ENCODE peak calls at places on chromosomes 2 and 18, in nine cellular contexts. W, R, O, Z, C, A, X, K and I are unnamed samples. For H3K4me1, the result is how much of the 10 kb centered on the place peaks cover.

GRCh38 chr2:9112079-9112721 is 94.4 kb upstream of the ASAP2 start:
- DNase-seq in W (no peak), R (no peak), O (no peak), Z (peak), C (no peak), A (no peak), X (no peak), K (peak), I (no peak)

GRCh38 chr18:68679531-68679930 is 35.4 kb downstream of the TMX3 start:
- DNase-seq in W (no peak), R (no peak), O (no peak), Z (no peak), C (no peak), A (no peak), X (no peak), K (no peak), I (no peak)

GRCh38 chr2:233584210-233584609 is 17.6 kb upstream of the USP40 start:
- DNase-seq in W (no peak), R (no peak), O (no peak), Z (no peak), C (no peak), A (no peak), X (no peak), K (no peak), I (no peak)

GRCh38 chr2:62881162-62881795 is 169.4 kb upstream of the OTX1 start:
- DNase-seq in W (no peak), R (no peak), O (no peak), Z (no peak), C (no peak), A (no peak), X (no peak), K (no peak), I (no peak)

GRCh38 chr2:147515213-147515612 is 329.6 kb upstream of the ACVR2A start:
- DNase-seq in W (peak), R (no peak), O (no peak), Z (no peak), C (no peak), A (no peak), X (no peak), K (no peak), I (no peak)

GRCh38 chr18:56097561-56098095 is 509.6 kb upstream of the TCF4 start:
- DNase-seq in W (no peak), R (no peak), O (no peak), Z (no peak), C (no peak), A (no peak), X (no peak), K (no peak), I (no peak)

GRCh38 chr2:113755690-113756063 is 765 bp downstream of the SLC35F5 start:
- DNase-seq in W (peak), R (no peak), O (no peak), Z (no peak), C (no peak), A (no peak), X (no peak), K (no peak), I (no peak)

GRCh38 chr2:128440087-128440665 is 121.5 kb upstream of the HS6ST1 start:
- DNase-seq in W (no peak), R (no peak), O (no peak), Z (no peak), C (no peak), A (peak), X (peak), K (peak), I (no peak)

GRCh38 chr18:80109676-80110078 is 615 bp downstream of the ADNP2 start:
- DNase-seq in W (peak), R (no peak), O (no peak), Z (no peak), C (peak), A (peak), X (peak), K (peak), I (peak)

GRCh38 chr2:168178520-168178919 is 68.9 kb downstream of the STK39 start:
- DNase-seq in W (no peak), R (no peak), O (no peak), Z (no peak), C (no peak), A (no peak), X (no peak), K (no peak), I (no peak)

GRCh38 chr2:200590090-200590489 is 4.3 kb downstream of the AOX1 start:
- DNase-seq in W (no peak), R (peak), O (no peak), Z (no peak), C (no peak), A (no peak), X (no peak), K (no peak), I (peak)

GRCh38 chr2:10680214-10680613 is 9.6 kb downstream of the NOL10 start:
- DNase-seq in W (no peak), R (no peak), O (no peak), Z (no peak), C (no peak), A (no peak), X (no peak), K (no peak), I (no peak)

GRCh38 chr2:231181848-231182247 is 16.6 kb upstream of the ARMC9 start:
- DNase-seq in W (peak), R (no peak), O (no peak), Z (peak), C (peak), A (no peak), X (no peak), K (peak), I (peak)

GRCh38 chr2:235358981-235359471 is 134.8 kb upstream of the AGAP1 start:
- DNase-seq in W (no peak), R (no peak), O (no peak), Z (no peak), C (no peak), A (no peak), X (no peak), K (no peak), I (no peak)

GRCh38 chr2:24825883-24826800 is 32.9 kb downstream of the CENPO start:
- DNase-seq in W (no peak), R (no peak), O (no peak), Z (no peak), C (no peak), A (peak), X (peak), K (peak), I (peak)

GRCh38 chr2:233803292-233803911 is 25.3 kb downstream of the MROH2A start:
- DNase-seq in W (peak), R (no peak), O (no peak), Z (no peak), C (no peak), A (peak), X (no peak), K (peak), I (no peak)

GRCh38 chr18:48827321-48828200 is 123.2 kb downstream of the SMAD7 start:
- DNase-seq in W (no peak), R (no peak), O (no peak), Z (no peak), C (peak), A (peak), X (peak), K (peak), I (peak)

GRCh38 chr2:73993799-73994543 is 9.3 kb downstream of the TET3 start:
- DNase-seq in W (no peak), R (no peak), O (no peak), Z (no peak), C (no peak), A (no peak), X (no peak), K (no peak), I (no peak)

GRCh38 chr2:209666296-209666695 is 105.3 kb upstream of the UNC80 start:
- DNase-seq in W (no peak), R (no peak), O (no peak), Z (no peak), C (no peak), A (no peak), X (no peak), K (no peak), I (no peak)

GRCh38 chr2:39902103-39902502 is 123.0 kb upstream of the THUMPD2 start:
- DNase-seq in W (no peak), R (no peak), O (no peak), Z (no peak), C (no peak), A (no peak), X (no peak), K (no peak), I (no peak)

GRCh38 chr2:106193491-106193976 is 567 bp downstream of the UXS1 start:
- DNase-seq in W (peak), R (no peak), O (no peak), Z (no peak), C (peak), A (peak), X (no peak), K (peak), I (peak)

GRCh38 chr2:119475225-119475856 is 43.7 kb downstream of the TMEM37 start:
- DNase-seq in W (peak), R (no peak), O (no peak), Z (no peak), C (no peak), A (peak), X (peak), K (peak), I (no peak)

GRCh38 chr2:228657807-228658402 is 476.4 kb upstream of the SPHKAP start:
- DNase-seq in W (no peak), R (no peak), O (no peak), Z (no peak), C (no peak), A (no peak), X (no peak), K (no peak), I (no peak)

GRCh38 chr18:50559750-50560680 is at the start of gene MAPK4:
- DNase-seq in W (peak), R (no peak), O (no peak), Z (no peak), C (peak), A (peak), X (peak), K (peak), I (peak)

GRCh38 chr2:190979906-190980629 is 33.9 kb downstream of the STAT1 start:
- DNase-seq in W (peak), R (no peak), O (no peak), Z (no peak), C (peak), A (no peak), X (no peak), K (peak), I (peak)

DNA sequence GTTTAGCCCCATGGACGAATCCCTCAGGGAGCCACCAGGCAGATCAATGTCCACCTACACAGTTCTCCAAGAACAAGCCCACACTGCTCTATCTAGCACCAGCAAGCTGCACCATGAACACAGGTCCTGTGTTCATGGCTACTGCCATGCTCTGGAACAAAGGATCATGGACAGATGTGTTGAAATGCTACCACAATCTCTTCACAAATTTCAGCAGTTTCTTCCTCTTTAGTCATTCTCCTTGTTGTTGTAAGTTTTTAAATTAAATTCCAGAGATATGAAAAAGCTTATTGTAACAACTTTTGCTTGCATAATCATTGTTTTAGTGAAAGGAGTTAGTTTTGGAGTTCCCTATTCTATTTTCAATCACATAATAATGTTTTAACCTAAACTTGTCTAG is 17.3 kb upstream of the NAPG start:
- DNase-seq in W (no peak), R (no peak), O (no peak), Z (no peak), C (no peak), A (no peak), X (no peak), K (no peak), I (no peak)
- H3K4me1 ChIP-seq in W (under half), R (under half), O (under half), Z (under half), C (under half), A (under half), X (under half), K (under half), I (under half)

GRCh38 chr18:10055125-10055750 is 141.4 kb downstream of the VAPA start:
- DNase-seq in W (no peak), R (no peak), O (no peak), Z (no peak), C (no peak), A (no peak), X (no peak), K (no peak), I (no peak)
- H3K4me1 ChIP-seq in W (under half), R (under half), O (under half), Z (under half), C (under half), A (under half), X (under half), K (under half), I (under half)

GRCh38 chr2:85250045-85250444 is 77.7 kb downstream of the TGOLN2 start:
- DNase-seq in W (no peak), R (no peak), O (no peak), Z (no peak), C (no peak), A (no peak), X (no peak), K (no peak), I (no peak)
- H3K4me1 ChIP-seq in W (under half), R (under half), O (under half), Z (half or more), C (under half), A (half or more), X (half or more), K (under half), I (under half)

DNA sequence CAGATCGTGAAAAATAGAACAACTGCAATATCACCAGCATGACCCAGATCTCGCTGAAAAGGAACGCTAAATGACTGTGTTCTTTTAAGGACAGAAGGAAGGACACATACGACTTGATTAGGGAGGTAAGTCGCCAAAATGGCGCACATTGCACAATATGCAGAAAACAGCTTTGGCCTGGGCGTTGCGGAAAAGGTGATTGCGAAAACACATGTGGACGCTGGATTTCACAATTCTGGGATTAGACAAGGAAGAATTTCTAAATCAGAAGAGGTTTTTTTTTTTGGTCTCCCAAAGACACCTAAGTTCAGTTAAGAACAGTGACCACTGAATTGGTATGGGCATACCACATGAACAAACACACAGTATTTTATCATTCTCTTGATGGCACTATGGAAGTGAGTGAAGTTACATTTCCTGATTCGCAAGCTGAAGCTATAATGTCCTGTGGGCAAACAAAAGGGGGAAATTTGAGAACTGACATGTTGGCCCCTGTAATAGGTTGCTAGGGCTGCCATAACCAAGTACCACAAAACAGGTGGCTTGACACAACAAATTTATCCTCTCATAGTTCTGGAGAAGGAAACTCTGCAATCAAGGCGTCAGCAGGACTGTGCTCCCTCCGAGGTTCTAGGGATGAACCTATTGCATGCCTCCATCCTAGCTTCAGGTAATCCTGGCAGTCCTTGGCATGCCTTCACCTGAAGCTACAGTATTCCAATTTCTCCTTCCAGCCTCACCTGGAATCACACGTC is 25.8 kb upstream of the ERICH2 start:
- DNase-seq in W (no peak), R (no peak), O (no peak), Z (no peak), C (no peak), A (no peak), X (no peak), K (no peak), I (no peak)
- H3K4me1 ChIP-seq in W (under half), R (under half), O (under half), Z (under half), C (under half), A (under half), X (under half), K (under half), I (under half)

DNA sequence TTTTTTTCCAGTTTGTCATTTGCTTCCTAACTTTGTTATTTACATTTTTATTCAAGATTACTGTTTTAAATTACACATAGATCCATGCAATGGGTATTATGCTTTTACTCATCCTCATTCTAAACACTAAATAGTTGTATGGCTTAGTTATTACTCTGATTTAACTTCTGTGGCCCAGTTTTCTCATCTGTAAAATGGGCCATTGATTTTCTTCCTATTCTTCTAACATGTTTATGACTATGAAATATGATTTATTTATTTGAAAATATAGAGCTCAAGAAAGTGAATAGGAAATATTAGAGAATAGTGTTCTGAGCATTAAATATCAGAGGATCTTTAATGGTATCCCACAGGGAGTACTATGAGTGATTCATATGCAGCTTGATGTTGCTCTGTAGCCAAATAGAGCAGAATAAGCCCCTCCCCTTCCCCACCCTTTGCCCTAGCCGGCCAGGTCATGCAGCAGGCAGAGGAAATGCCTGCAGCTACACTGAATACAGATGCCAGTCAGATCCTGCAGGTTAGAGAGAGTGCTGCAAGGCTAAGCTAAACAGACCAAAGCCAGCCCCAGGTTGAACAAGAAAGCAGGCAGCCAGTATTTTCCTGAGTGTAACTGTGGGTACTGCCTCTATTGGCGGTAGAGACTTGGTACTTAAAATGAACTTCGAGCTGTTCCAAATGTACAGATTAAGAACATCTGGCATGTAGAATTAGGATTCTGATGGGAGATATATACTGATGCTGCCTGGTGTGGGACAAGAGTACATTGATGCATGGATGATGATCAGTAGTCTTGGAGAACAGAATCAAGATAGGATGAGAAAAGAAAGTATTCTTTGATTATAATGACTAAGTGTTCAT is 11.7 kb upstream of the ACYP2 start:
- DNase-seq in W (peak), R (no peak), O (peak), Z (no peak), C (no peak), A (no peak), X (peak), K (peak), I (peak)
- H3K4me1 ChIP-seq in W (under half), R (under half), O (under half), Z (under half), C (under half), A (under half), X (under half), K (under half), I (under half)

GRCh38 chr2:173231042-173231441 is 123.6 kb upstream of the CDCA7 start:
- DNase-seq in W (peak), R (no peak), O (no peak), Z (no peak), C (no peak), A (no peak), X (no peak), K (peak), I (no peak)

GRCh38 chr2:173226899-173227692 is 127.6 kb upstream of the CDCA7 start:
- DNase-seq in W (peak), R (no peak), O (no peak), Z (no peak), C (no peak), A (no peak), X (no peak), K (no peak), I (no peak)

GRCh38 chr2:173231465-173231864 is 123.2 kb upstream of the CDCA7 start:
- DNase-seq in W (no peak), R (no peak), O (no peak), Z (no peak), C (no peak), A (no peak), X (no peak), K (no peak), I (no peak)

GRCh38 chr2:173230181-173230580 is 124.5 kb upstream of the CDCA7 start:
- DNase-seq in W (no peak), R (no peak), O (no peak), Z (no peak), C (no peak), A (no peak), X (no peak), K (no peak), I (no peak)

DNA sequence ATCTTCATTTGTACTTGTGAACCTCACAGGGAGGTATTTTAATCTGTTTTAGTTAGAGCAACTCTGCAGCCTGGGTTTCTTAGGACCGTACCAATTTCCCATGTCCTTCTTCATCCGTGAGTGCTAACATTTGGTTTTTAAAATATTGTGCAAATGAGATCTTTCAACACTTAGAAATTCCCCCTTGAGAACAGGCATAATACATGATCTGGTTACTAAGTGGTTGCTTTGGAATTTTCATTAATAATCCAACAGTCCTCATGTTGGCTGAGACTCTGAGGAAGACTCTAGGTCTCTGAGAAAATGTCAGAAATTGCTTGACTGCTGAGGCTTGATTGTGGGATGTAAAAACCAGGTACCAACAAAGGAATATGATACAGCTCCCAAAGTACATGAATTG is 125.6 kb upstream of the CDCA7 start:
- DNase-seq in W (no peak), R (no peak), O (no peak), Z (no peak), C (no peak), A (no peak), X (no peak), K (no peak), I (no peak)
- H3K4me1 ChIP-seq in W (under half), R (under half), O (under half), Z (under half), C (under half), A (under half), X (under half), K (under half), I (under half)

GRCh38 chr2:66512626-66513025 is 77.7 kb downstream of the MEIS1 start:
- DNase-seq in W (no peak), R (no peak), O (no peak), Z (no peak), C (no peak), A (no peak), X (no peak), K (no peak), I (no peak)
- H3K4me1 ChIP-seq in W (under half), R (under half), O (under half), Z (under half), C (under half), A (under half), X (under half), K (half or more), I (under half)

GRCh38 chr2:218328294-218328693 is 28.4 kb upstream of the CATIP start:
- DNase-seq in W (no peak), R (no peak), O (no peak), Z (no peak), C (no peak), A (no peak), X (no peak), K (no peak), I (no peak)
- H3K4me1 ChIP-seq in W (under half), R (under half), O (under half), Z (under half), C (under half), A (under half), X (under half), K (under half), I (under half)